ENCODE peak calls at places on chromosomes 5 and 9, in eight cellular contexts. A is hepatocyte; K is pancreas; U is CD8-positive, alpha-beta T cell; P is uterus; T is heart left ventricle; W is dorsolateral prefrontal cortex; N is fibroblast of lung. S is an unnamed sample.

GRCh38 chr5:172102251-172102870 is 85.7 kb downstream of the STK10 start:
- DNase-seq in A (no peak), K (peak; percentile 36), U (no peak), P (no peak), T (no peak), W (no peak), N (no peak), S (no peak)

GRCh38 chr9:4987996-4988421 is 2.9 kb downstream of the JAK2 start:
- DNase-seq in A (peak; percentile 78), K (no peak), U (peak; percentile 51), P (peak; percentile 55), T (peak; percentile 29), W (no peak), N (peak; percentile 55), S (peak; percentile 71)

GRCh38 chr5:169258372-169259000 is 42.5 kb downstream of the SLIT3 start:
- DNase-seq in A (no peak), K (no peak), U (no peak), P (no peak), T (no peak), W (no peak), N (peak; percentile 80), S (no peak)

GRCh38 chr5:56078675-56079500 is 84.1 kb upstream of the IL6ST start:
- DNase-seq in A (no peak), K (no peak), U (no peak), P (peak; percentile 65), T (peak; percentile 46), W (no peak), N (peak; percentile 11), S (no peak)

GRCh38 chr9:72577212-72577753 is 55.9 kb downstream of the TMC1 start:
- DNase-seq in A (peak; percentile 28), K (no peak), U (no peak), P (peak; percentile 47), T (peak; percentile 48), W (no peak), N (peak; percentile 86), S (no peak)

GRCh38 chr5:32690153-32690552 is 21.0 kb upstream of the NPR3 start:
- DNase-seq in A (no peak), K (no peak), U (no peak), P (no peak), T (no peak), W (no peak), N (no peak), S (no peak)

GRCh38 chr5:52945040-52945439 is 44.1 kb upstream of the ITGA2 start:
- DNase-seq in A (no peak), K (no peak), U (no peak), P (no peak), T (no peak), W (no peak), N (no peak), S (no peak)

GRCh38 chr5:53035868-53036381 is 46.8 kb downstream of the ITGA2 start:
- DNase-seq in A (no peak), K (no peak), U (no peak), P (no peak), T (no peak), W (no peak), N (peak; percentile 65), S (no peak)

GRCh38 chr9:116271307-116271706 is 117.7 kb downstream of the PAPPA start:
- DNase-seq in A (no peak), K (no peak), U (no peak), P (no peak), T (no peak), W (no peak), N (no peak), S (no peak)

GRCh38 chr5:173789031-173789920 is 98.9 kb upstream of the CPEB4 start:
- DNase-seq in A (peak; percentile 35), K (no peak), U (no peak), P (no peak), T (no peak), W (no peak), N (peak; percentile 92), S (no peak)

GRCh38 chr5:127386557-127386956 is 96.0 kb downstream of the MEGF10 start:
- DNase-seq in A (no peak), K (no peak), U (no peak), P (no peak), T (no peak), W (no peak), N (peak; percentile 76), S (no peak)

GRCh38 chr5:180142008-180142803 is 66.8 kb downstream of the RASGEF1C start:
- DNase-seq in A (no peak), K (no peak), U (no peak), P (no peak), T (no peak), W (no peak), N (no peak), S (peak; percentile 12)

GRCh38 chr9:69179037-69179436 is 5.0 kb downstream of the TJP2 start:
- DNase-seq in A (no peak), K (no peak), U (no peak), P (no peak), T (no peak), W (no peak), N (no peak), S (no peak)

GRCh38 chr5:58072202-58072791 is 387.6 kb downstream of the PLK2 start:
- DNase-seq in A (no peak), K (no peak), U (no peak), P (no peak), T (no peak), W (no peak), N (no peak), S (no peak)

GRCh38 chr5:73709536-73710129 is 83.6 kb downstream of the ARHGEF28 start:
- DNase-seq in A (no peak), K (no peak), U (no peak), P (no peak), T (no peak), W (no peak), N (peak; percentile 51), S (no peak)

GRCh38 chr9:83937861-83938455 is 16.7 kb upstream of the KIF27 start:
- DNase-seq in A (peak; percentile 85), K (no peak), U (peak; percentile 31), P (no peak), T (no peak), W (no peak), N (peak; percentile 43), S (no peak)

GRCh38 chr9:81497096-81497495 is 192.3 kb downstream of the TLE1 start:
- DNase-seq in A (peak; percentile 8), K (no peak), U (no peak), P (no peak), T (no peak), W (no peak), N (peak; percentile 46), S (no peak)

GRCh38 chr5:106392766-106393165 is 1278.0 kb downstream of the EFNA5 start:
- DNase-seq in A (no peak), K (no peak), U (no peak), P (no peak), T (no peak), W (no peak), N (peak; percentile 78), S (no peak)

GRCh38 chr5:180491496-180491895 is 2.7 kb upstream of the CNOT6 start:
- DNase-seq in A (no peak), K (no peak), U (no peak), P (no peak), T (no peak), W (no peak), N (no peak), S (no peak)

GRCh38 chr9:132842124-132843005 is 35.7 kb downstream of the AK8 start:
- DNase-seq in A (no peak), K (no peak), U (no peak), P (no peak), T (no peak), W (no peak), N (no peak), S (no peak)

GRCh38 chr9:13445123-13445522 is 165.6 kb upstream of the MPDZ start:
- DNase-seq in A (no peak), K (no peak), U (no peak), P (no peak), T (no peak), W (no peak), N (peak; percentile 27), S (no peak)

GRCh38 chr5:6525910-6526309 is 77.3 kb downstream of the UBE2QL1 start:
- DNase-seq in A (peak; percentile 58), K (no peak), U (no peak), P (no peak), T (no peak), W (no peak), N (no peak), S (no peak)

DNA sequence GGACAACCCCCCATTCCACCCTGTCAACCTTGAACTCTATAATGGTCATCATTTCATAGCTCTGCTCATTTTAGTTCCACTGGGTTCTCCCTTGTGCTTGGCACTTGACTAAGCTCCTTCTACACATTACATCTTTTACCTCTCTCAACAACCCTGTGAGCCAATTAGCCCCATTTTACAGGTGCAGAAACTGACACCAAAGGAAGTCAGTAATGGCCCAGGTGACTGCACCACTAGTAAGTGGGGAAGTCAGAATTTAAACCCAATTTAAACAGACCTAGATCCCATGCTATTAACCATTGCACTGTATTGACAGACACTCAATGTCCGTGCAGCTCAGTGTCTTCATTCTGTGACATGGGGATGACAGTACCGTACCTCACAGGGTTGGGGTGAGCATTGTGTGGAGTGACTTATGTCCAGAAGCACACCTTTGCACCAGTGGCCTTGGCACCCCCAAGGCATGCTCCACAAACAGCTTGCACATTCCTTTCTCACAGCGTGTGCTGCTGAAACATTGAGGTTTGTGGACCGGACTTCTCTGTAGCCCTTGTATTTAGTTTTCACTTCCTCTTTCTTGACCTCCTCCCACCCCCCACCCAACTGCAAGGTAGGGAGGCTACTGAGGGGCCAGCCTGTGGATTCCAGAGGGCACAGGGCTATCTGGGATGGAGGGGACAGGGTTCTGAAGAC is 23.1 kb downstream of the IRF1 start:
- DNase-seq in A (no peak), K (peak; percentile 23), U (no peak), P (no peak), T (peak; percentile 15), W (no peak), N (no peak), S (no peak)
- H3K4me3 ChIP-seq in A (no peak overlapping the region), K (no peak overlapping the region), U (peak overlapping the region; percentile 25), P (no peak overlapping the region), T (peak overlapping the region; percentile 26), W (no peak overlapping the region), N (no peak overlapping the region), S (no peak overlapping the region)

GRCh38 chr9:126543490-126543889 is 70.2 kb upstream of the LMX1B start:
- DNase-seq in A (no peak), K (no peak), U (no peak), P (no peak), T (no peak), W (no peak), N (no peak), S (no peak)
- TF ChIP-seq CTCF in A (no peak), K (no peak), U (no peak), P (no peak), T (no peak), W (no peak), N (no peak), S (no peak)

DNA sequence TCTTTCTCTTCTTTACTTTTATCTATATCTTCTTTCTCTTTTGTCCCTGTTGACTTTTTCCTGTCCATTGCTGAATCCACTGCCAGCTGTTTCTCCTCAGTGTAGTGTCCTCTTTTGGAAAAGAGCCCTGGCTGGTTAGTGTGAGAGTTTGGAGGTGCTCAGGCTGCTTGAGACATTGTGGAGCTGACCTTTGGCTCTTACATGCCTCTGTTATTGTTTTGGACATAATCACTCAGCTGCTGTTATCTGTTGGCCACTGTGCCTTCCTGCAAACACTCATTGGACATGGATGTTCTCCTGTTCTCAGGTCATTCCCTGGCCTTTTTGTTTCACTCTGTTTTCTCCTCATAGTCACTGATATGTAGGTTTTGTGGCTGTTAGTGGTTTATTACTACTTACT is 295.5 kb upstream of the RIOK2 start:
- DNase-seq in A (no peak), K (no peak), U (no peak), P (no peak), T (no peak), W (no peak), N (no peak), S (no peak)
- H3K27me3 ChIP-seq in A (no peaks in the 10 kb centered on the region), K (no peaks in the 10 kb centered on the region), U (no peaks in the 10 kb centered on the region), P (no peaks in the 10 kb centered on the region), T (no peaks in the 10 kb centered on the region), W (no peaks in the 10 kb centered on the region), N (no peaks in the 10 kb centered on the region), S (no peaks in the 10 kb centered on the region)

GRCh38 chr5:129459485-129460120 is 495 bp upstream of the ADAMTS19 start:
- DNase-seq in A (peak; percentile 68), K (peak; percentile 77), U (no peak), P (peak; percentile 63), T (peak; percentile 41), W (no peak), N (peak; percentile 64), S (peak; percentile 27)
- H3K4me3 ChIP-seq in A (peak overlapping the region; percentile 89), K (peak overlapping the region; percentile 51), U (no peak overlapping the region), P (peak overlapping the region; percentile 53), T (peak overlapping the region; percentile 54), W (peak overlapping the region; percentile 66), N (no peak overlapping the region), S (peak overlapping the region; percentile 57)

S was measured in colonic mucosa.